ENCODE peak calls at places on chromosome 10, in four cellular contexts. F, L, K and O are unnamed samples.

GRCh38 chr10:103661951-103662405 is 168.5 kb downstream of the NEURL1 start:
- DNase-seq in L (no peak), F (no peak), K (no peak), O (no peak)

GRCh38 chr10:73762915-73763314 is 18.7 kb downstream of the SEC24C start:
- DNase-seq in L (no peak), F (no peak), K (peak), O (no peak)

GRCh38 chr10:18658301-18658991 is 785 bp upstream of the ARL5B start:
- DNase-seq in K (no peak), L (no peak), F (no peak), O (peak)

GRCh38 chr10:3783721-3784432 is 1.1 kb downstream of the KLF6 start:
- DNase-seq in F (peak), L (peak), K (no peak), O (peak)

GRCh38 chr10:88012627-88013026 is 149.2 kb downstream of the PTEN start:
- DNase-seq in L (no peak), F (no peak), K (no peak), O (no peak)

GRCh38 chr10:123573236-123574147 is 92.7 kb upstream of the GPR26 start:
- DNase-seq in K (peak), F (no peak), L (no peak), O (peak)

GRCh38 chr10:12042409-12042796 is 206 bp downstream of the UPF2 start:
- DNase-seq in K (peak), L (no peak), F (no peak), O (peak)

GRCh38 chr10:47164126-47164799 is 135.7 kb upstream of the GDF10 start:
- DNase-seq in L (no peak), K (peak), F (no peak), O (no peak)

GRCh38 chr10:69141304-69141703 is 17.3 kb downstream of the VPS26A start:
- DNase-seq in K (no peak), F (no peak), L (no peak), O (no peak)

GRCh38 chr10:113463777-113464176 is 89.1 kb upstream of the HABP2 start:
- DNase-seq in F (no peak), L (no peak), K (no peak), O (no peak)

GRCh38 chr10:121478590-121478989 is 119.7 kb downstream of the FGFR2 start:
- DNase-seq in F (no peak), K (no peak), L (no peak), O (no peak)

GRCh38 chr10:96740579-96741281 is 20.4 kb upstream of the PIK3AP1 start:
- DNase-seq in L (no peak), K (no peak), F (peak), O (peak)

GRCh38 chr10:73773152-73773879 is 8.5 kb upstream of the CHCHD1 start:
- DNase-seq in L (no peak), K (peak), F (peak), O (peak)

GRCh38 chr10:107059872-107060271 is 104.6 kb downstream of the SORCS1 start:
- DNase-seq in F (no peak), K (no peak), L (no peak), O (no peak)

GRCh38 chr10:103254538-103255325 is 9.0 kb downstream of the RPEL1 start:
- DNase-seq in F (no peak), L (no peak), K (peak), O (no peak)

GRCh38 chr10:46548781-46549090 is 7.7 kb downstream of the GPRIN2 start:
- DNase-seq in L (no peak), F (no peak), K (no peak), O (no peak)

GRCh38 chr10:129658673-129659072 is 191.6 kb downstream of the MGMT start:
- DNase-seq in K (no peak), F (no peak), L (no peak), O (peak)

GRCh38 chr10:5640501-5640900 is 25.9 kb downstream of the ASB13 start:
- DNase-seq in L (no peak), K (no peak), F (no peak), O (no peak)